ENCODE peak calls at places on chromosomes 5 and 9, in seven cellular contexts. K is stomach, R is Peyer's patch, D is A549, L is spleen, A is uterus, X is transverse colon. M is an unnamed sample. For H3K4me1, the result is how much of the 10 kb centered on the place peaks cover.

GRCh38 chr5:11037941-11038340 is 276.9 kb upstream of the DAP start:
- DNase-seq in D (no peak), R (no peak), L (no peak), X (no peak), A (no peak), K (no peak), M (no peak)

GRCh38 chr9:33233659-33234335 is 6.2 kb upstream of the SPINK4 start:
- DNase-seq in D (peak), K (peak), L (no peak), A (no peak), X (peak), R (peak), M (peak)

GRCh38 chr9:2281031-2281802 is 266.1 kb downstream of the SMARCA2 start:
- DNase-seq in K (no peak), R (no peak), L (no peak), X (no peak), A (no peak), D (no peak), M (no peak)

GRCh38 chr9:113649054-113649453 is 185.5 kb downstream of the RGS3 start:
- DNase-seq in K (no peak), X (peak), R (peak), L (peak), A (no peak), D (no peak), M (peak)

GRCh38 chr9:129283290-129283691 is 105.2 kb upstream of the IER5L start:
- DNase-seq in X (no peak), R (peak), L (peak), A (no peak), D (no peak), K (no peak), M (no peak)

GRCh38 chr5:85375525-85375924 is 990.8 kb upstream of the EDIL3 start:
- DNase-seq in L (no peak), R (no peak), A (no peak), D (no peak), K (no peak), X (no peak), M (no peak)

GRCh38 chr5:154630410-154630809 is 124.8 kb upstream of the LARP1 start:
- DNase-seq in K (no peak), A (no peak), L (no peak), X (no peak), D (no peak), R (no peak), M (no peak)

GRCh38 chr5:464446-464842 is 21.5 kb downstream of the EXOC3 start:
- DNase-seq in A (no peak), X (peak), L (peak), R (peak), K (no peak), D (no peak), M (no peak)

GRCh38 chr9:17588395-17588794 is 9.5 kb downstream of the SH3GL2 start:
- DNase-seq in L (no peak), A (no peak), R (no peak), D (no peak), X (no peak), K (no peak), M (no peak)

GRCh38 chr5:157607371-157608161 is 32.0 kb upstream of the ADAM19 start:
- DNase-seq in D (peak), R (peak), X (peak), K (no peak), A (no peak), L (no peak), M (no peak)

GRCh38 chr5:147177125-147177840 is 57.5 kb upstream of the STK32A start:
- DNase-seq in L (no peak), A (no peak), K (no peak), X (no peak), R (no peak), D (no peak), M (no peak)

GRCh38 chr9:2798423-2798822 is 45.5 kb downstream of the PUM3 start:
- DNase-seq in K (no peak), L (no peak), R (no peak), D (no peak), X (no peak), A (no peak), M (no peak)

GRCh38 chr9:87612536-87612935 is 113.4 kb upstream of the CTSL start:
- DNase-seq in A (no peak), K (no peak), X (no peak), R (no peak), D (no peak), L (no peak), M (no peak)

GRCh38 chr5:36657563-36657995 is 51.2 kb downstream of the SLC1A3 start:
- DNase-seq in X (no peak), D (no peak), A (peak), L (no peak), R (peak), K (peak), M (peak)

GRCh38 chr9:134677743-134678142 is 36.1 kb downstream of the COL5A1 start:
- DNase-seq in D (no peak), L (peak), A (no peak), X (no peak), R (no peak), K (no peak), M (no peak)

GRCh38 chr9:91239367-91240111 is 122.2 kb downstream of the AUH start:
- DNase-seq in A (no peak), X (no peak), L (no peak), K (no peak), R (no peak), D (no peak), M (no peak)

GRCh38 chr9:136662656-136663310 is at the start of gene EGFL7:
- DNase-seq in L (peak), D (no peak), K (no peak), A (no peak), X (no peak), R (no peak), M (no peak)

GRCh38 chr9:111969061-111969460 is 72.4 kb downstream of the UGCG start:
- DNase-seq in X (no peak), A (no peak), L (no peak), D (no peak), K (no peak), R (peak), M (no peak)

GRCh38 chr9:27511771-27512170 is 12.3 kb upstream of the IFNK start:
- DNase-seq in X (no peak), A (no peak), K (no peak), R (no peak), L (no peak), D (no peak), M (no peak)

GRCh38 chr5:155620819-155621410 is 607.4 kb downstream of the KIF4B start:
- DNase-seq in K (no peak), A (no peak), X (no peak), L (no peak), D (no peak), R (no peak), M (no peak)

GRCh38 chr5:65288657-65289056 is 193.1 kb downstream of the ADAMTS6 start:
- DNase-seq in K (no peak), D (no peak), A (no peak), L (no peak), R (no peak), X (no peak), M (no peak)

GRCh38 chr5:103842936-103843335 is 280.3 kb upstream of the NUDT12 start:
- DNase-seq in X (no peak), K (no peak), R (no peak), L (no peak), D (no peak), A (no peak), M (no peak)

GRCh38 chr5:175593794-175594193 is 64.1 kb upstream of the HRH2 start:
- DNase-seq in A (no peak), R (no peak), K (no peak), X (no peak), D (no peak), L (no peak), M (no peak)

GRCh38 chr5:148808864-148809642 is 17.4 kb upstream of the ADRB2 start:
- DNase-seq in D (no peak), K (no peak), L (peak), A (no peak), R (peak), X (peak), M (peak)

GRCh38 chr9:81915801-81916505 is 12.3 kb upstream of the SPATA31D4 start:
- DNase-seq in L (no peak), R (no peak), A (no peak), K (no peak), X (no peak), D (no peak), M (no peak)

GRCh38 chr5:111697881-111698757 is 58.9 kb downstream of the NREP start:
- DNase-seq in R (no peak), K (no peak), X (no peak), D (no peak), A (no peak), L (no peak), M (no peak)

GRCh38 chr9:100160021-100160420 is 61.0 kb downstream of the INVS start:
- DNase-seq in K (no peak), R (no peak), X (no peak), A (no peak), L (no peak), D (no peak), M (no peak)

GRCh38 chr9:95508242-95508967 is 8.4 kb downstream of the PTCH1 start:
- DNase-seq in D (no peak), X (no peak), R (no peak), K (no peak), A (no peak), L (no peak), M (no peak)

DNA sequence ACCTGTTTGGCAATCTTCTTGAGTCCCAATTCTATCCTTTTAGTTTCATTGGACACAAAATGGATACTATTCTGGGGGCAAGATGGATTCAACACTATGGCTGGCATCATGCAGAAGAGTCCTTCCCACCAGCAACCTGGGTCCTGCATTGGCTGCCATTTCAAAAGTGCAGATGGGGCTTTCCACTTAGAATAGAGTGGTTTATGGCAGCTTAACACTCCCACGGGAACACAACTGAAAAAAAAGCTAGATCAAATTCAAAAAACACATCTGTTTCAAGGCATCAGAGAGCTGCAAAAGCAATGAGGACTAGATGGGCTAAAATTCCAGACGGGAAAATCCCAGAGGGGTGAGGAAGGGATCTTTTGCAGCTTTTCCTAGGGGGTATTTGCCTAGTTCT is 11.2 kb upstream of the HMHB1 start:
- DNase-seq in R (no peak), D (no peak), K (no peak), A (no peak), X (no peak), L (no peak), M (no peak)
- H3K4me1 ChIP-seq in R (under half), D (under half), K (under half), A (under half), X (under half), L (under half), M (under half)

GRCh38 chr5:50665091-50665490 is 1.3 kb upstream of the PARP8 start:
- DNase-seq in K (no peak), X (no peak), L (no peak), D (no peak), R (no peak), A (no peak), M (no peak)

GRCh38 chr5:50667079-50667652 is 729 bp downstream of the PARP8 start:
- DNase-seq in D (no peak), R (peak), L (peak), X (peak), K (peak), A (peak), M (peak)

GRCh38 chr5:50666261-50667078 is at the start of gene PARP8:
- DNase-seq in R (peak), A (peak), X (peak), K (peak), L (peak), D (peak), M (peak)

GRCh38 chr5:50663636-50664035 is 2.8 kb upstream of the PARP8 start:
- DNase-seq in D (no peak), A (no peak), X (peak), K (peak), L (no peak), R (peak), M (no peak)

GRCh38 chr5:50667653-50668403 is 1.4 kb downstream of the PARP8 start:
- DNase-seq in K (peak), D (no peak), A (peak), L (peak), X (peak), R (peak), M (peak)
- TF ChIP-seq POLR2A in K (peak), D (no peak), A (no peak), L (peak), X (peak), R (peak), M (no peak)

DNA sequence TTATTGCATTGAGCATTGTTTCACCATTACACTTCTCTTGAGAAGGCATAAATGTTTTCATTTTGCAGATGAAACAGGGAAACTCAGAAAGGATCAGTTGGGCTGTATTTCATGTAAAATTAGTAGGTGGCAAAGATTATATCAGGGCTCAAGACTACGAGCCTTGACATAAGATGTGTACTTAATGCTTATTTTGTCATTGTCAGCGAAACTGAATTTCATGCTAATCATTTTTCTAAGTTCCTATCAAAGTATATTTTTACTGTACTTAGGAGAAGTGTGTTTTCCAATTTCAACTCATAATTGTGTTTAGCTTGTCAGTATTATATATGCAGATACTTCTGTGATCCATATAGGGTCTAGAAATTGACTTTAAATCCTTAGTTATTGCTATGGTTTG is 123.8 kb downstream of the FBXL7 start:
- DNase-seq in D (no peak), X (no peak), A (no peak), L (no peak), R (no peak), K (no peak), M (no peak)
- TF ChIP-seq CTCF in D (no peak), X (no peak), A (no peak), L (no peak), R (no peak), K (no peak), M (no peak)

DNA sequence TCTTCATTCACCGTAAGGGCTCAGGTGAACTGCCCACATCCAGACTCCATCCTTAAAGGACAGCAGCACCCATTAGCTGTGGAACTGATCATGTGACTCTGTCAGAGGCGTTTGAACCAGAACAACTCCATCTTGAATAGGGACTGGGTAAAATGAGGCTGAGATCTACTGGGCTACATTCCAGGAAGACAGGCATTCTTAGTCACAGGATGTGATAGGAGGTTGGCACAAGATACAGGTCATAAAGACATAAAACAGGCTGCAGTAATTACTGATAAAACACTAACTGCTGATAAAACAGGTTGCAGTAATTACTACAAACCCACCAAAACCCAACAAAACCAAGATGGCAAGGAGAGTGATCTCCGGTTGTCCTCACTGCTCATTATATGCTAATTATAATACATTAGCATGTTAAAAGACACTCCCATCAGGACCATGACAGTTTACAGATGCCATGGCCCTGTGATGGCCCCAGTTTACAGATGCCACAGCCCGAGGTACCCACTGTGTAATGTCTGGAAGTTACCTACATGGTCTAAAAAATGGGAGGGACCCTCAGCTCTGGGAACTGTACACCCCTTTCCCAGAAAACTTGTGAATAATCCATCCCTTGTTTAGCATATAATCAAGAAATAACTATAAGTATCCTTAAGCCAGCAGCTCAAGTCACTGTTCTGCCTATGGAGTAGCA is 28.6 kb downstream of the BICD2 start:
- DNase-seq in X (no peak), D (no peak), K (no peak), R (no peak), L (no peak), A (no peak), M (no peak)
- H3K4me1 ChIP-seq in X (under half), D (under half), K (under half), R (under half), L (half or more), A (under half), M (under half)

DNA sequence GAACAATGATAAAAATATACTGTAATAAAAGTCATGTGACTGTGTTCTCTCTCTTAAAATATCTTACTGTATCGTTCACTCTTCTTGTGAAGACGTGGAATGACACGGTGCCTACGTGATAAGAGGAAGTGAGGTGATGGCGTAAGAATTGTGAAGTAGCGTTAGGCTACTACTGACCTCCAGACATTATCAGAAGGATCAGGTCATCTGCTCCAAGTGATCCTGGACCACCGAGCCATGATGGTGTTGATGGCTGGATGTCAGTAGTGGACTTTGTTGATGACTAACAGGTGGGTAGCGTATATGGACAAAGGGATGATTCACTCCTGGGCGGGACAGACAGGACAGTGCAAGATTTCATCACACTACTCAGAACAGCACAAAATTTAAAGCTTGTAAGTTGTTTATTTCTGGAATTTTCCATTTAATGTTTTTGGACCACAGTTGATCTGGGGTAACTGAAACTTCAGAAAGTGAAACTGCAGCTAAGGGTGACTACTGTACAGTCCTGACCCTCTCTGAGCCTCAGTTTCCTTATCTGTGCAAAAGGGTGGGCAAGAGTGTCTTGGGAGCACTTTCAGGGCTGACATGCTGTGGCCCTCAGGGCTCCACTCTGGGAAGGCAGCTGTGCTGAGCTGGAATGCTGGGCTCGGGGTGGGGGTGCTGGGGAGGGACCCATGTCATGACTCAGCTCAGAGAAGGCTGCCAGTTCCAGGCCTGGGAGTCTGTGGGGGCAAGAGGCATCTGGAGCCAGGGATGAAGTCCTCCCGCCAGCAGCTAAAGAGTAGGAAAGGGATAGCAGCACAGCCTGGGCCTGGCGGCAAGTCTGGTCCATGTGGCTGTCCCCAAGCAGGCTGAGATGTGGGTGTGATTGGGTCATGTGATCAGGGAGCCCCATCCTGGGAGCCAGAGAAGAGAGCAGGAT is 12.6 kb downstream of the PDGFRB start:
- DNase-seq in L (no peak), D (peak), X (peak), K (no peak), R (peak), A (peak), M (peak)
- TF ChIP-seq POLR2A in L (no peak), D (no peak), X (no peak), K (no peak), R (no peak), A (peak), M (no peak)

GRCh38 chr5:176660530-176660859 is 13.2 kb downstream of the TSPAN17 start:
- DNase-seq in R (no peak), D (no peak), X (no peak), L (peak), A (no peak), K (no peak), M (no peak)
- TF ChIP-seq CTCF in R (no peak), D (no peak), X (no peak), L (no peak), A (no peak), K (no peak), M (no peak)

DNA sequence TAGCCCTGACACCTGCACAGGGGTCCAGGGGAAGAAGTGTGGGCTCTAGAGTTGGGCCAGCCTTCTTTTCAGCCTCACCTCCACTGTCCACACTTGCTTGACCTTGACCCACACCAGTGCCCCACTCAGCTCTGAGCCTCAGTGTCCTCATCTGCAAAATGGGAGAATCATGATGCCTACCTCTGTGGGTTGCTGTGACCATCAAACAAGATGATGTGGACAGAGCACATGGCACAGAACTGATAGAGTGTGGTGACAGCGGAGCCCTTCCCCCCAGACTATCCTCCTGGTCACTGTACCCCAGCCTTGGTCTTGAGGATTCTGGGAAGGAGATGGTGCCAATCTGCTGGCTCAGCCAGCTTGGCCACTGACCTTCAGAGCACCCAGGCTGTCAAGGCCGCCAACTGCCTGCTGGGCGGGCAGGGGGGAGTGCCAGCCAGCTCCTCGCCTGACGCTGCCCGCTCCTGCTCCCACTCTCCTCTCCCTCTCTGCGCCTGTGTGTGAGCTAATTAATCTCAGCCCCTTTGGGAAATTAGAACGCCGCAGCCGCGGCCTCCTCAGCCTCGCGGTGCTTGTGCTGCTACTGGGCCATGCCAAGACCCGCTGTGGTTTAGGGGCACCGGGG is 16.7 kb downstream of the CXXC5 start:
- DNase-seq in R (no peak), D (no peak), A (no peak), X (no peak), K (no peak), L (no peak), M (peak)
- H3K4me1 ChIP-seq in R (under half), D (half or more), A (under half), X (under half), K (half or more), L (half or more), M (half or more)

GRCh38 chr5:68141494-68141893 is 74.1 kb upstream of the PIK3R1 start:
- DNase-seq in D (no peak), A (no peak), L (no peak), X (no peak), K (no peak), R (no peak), M (no peak)
- TF ChIP-seq POLR2A in D (no peak), A (no peak), L (no peak), X (no peak), K (no peak), R (no peak), M (no peak)

DNA sequence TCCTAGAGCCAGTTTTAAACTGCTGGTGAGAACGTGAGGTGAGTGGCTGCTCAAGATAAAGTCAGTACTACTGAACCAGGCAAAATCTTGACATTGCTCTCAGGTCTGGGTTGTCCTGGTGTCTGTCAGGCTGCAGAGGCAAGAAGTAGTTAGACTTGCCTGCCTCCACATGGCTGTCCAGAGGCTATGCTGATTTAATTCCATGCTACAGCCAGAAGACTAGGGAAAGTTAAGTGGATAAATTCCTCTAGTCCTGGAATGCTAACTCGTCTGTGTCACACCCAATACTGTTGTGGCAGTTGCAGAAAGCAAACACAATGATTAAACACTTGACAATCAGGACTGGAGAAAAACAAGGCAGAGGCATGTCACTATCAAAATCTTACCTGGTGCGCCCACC is 118.9 kb downstream of the ACER2 start:
- DNase-seq in K (no peak), D (no peak), L (no peak), X (no peak), R (no peak), A (no peak), M (no peak)
- TF ChIP-seq CTCF in K (no peak), D (no peak), L (no peak), X (no peak), R (no peak), A (no peak), M (no peak)